ENCODE peak calls at places on chromosomes 5 and 9, in four cellular contexts. Q is IMR-90, S is H1, C is mesendoderm. G is an unnamed sample.

GRCh38 chr5:16654647-16655334 is 38.0 kb upstream of the RETREG1 start:
- DNase-seq in Q (no peak), S (no peak), C (no peak), G (no peak)

GRCh38 chr9:38068866-38069628 is at the start of gene SHB:
- DNase-seq in S (peak; percentile 69), C (no peak), Q (peak; percentile 33), G (peak; percentile 86)

GRCh38 chr9:26750126-26750525 is 142.5 kb downstream of the CAAP1 start:
- DNase-seq in Q (no peak), S (no peak), C (no peak), G (no peak)

GRCh38 chr5:10747678-10748622 is 13.1 kb downstream of the DAP start:
- DNase-seq in S (no peak), C (no peak), Q (no peak), G (no peak)

GRCh38 chr9:95409650-95410426 is 92.3 kb upstream of the FANCC start:
- DNase-seq in Q (peak; percentile 90), S (no peak), C (peak; percentile 42), G (no peak)

GRCh38 chr9:88533951-88534455 is 975 bp upstream of the NXNL2 start:
- DNase-seq in S (peak; percentile 78), Q (peak; percentile 57), C (peak; percentile 69), G (peak; percentile 68)

GRCh38 chr5:53069626-53070025 is 39.9 kb downstream of the MOCS2 start:
- DNase-seq in Q (peak; percentile 83), S (no peak), C (no peak), G (no peak)

GRCh38 chr9:4126996-4127395 is 172.9 kb downstream of the GLIS3 start:
- DNase-seq in S (no peak), C (no peak), Q (no peak), G (no peak)

GRCh38 chr9:105296889-105297288 is 52.4 kb downstream of the SLC44A1 start:
- DNase-seq in S (no peak), Q (peak; percentile 90), C (peak; percentile 95), G (no peak)

GRCh38 chr9:126452036-126452595 is 125.5 kb downstream of the MVB12B start:
- DNase-seq in Q (no peak), C (no peak), S (no peak), G (peak; percentile 25)

GRCh38 chr9:114130141-114130540 is 25.2 kb upstream of the COL27A1 start:
- DNase-seq in Q (no peak), C (no peak), S (no peak), G (no peak)

GRCh38 chr5:42951847-42952411 is 88.2 kb downstream of the ANXA2R start:
- DNase-seq in Q (peak; percentile 22), S (no peak), C (no peak), G (no peak)

GRCh38 chr5:139658501-139658927 is 10.4 kb downstream of the CXXC5 start:
- DNase-seq in Q (peak; percentile 51), C (no peak), S (no peak), G (no peak)

DNA sequence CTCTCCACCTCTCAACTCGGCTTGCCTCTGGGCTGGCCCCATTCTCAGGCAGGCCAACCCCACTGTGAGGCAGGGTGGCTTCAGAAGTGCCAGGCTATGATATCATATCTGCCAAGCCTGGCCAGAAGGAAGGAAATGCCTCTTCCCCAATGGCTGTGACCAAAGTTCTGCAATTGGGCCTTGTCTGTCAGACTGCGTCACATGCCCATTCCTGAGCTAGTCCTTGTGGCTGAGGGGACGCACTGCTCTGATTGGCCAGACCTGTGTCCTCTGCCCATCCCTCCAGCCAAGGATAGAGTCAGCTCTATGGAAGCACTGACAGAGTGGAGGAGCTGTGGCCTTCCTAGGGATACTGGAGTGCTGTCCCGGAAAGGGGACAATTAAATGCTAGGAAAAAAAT is 11.9 kb downstream of the SMIM23 start:
- DNase-seq in C (peak; percentile 25), S (no peak), Q (no peak), G (no peak)
- H3K23ac ChIP-seq in C (no peak overlapping the region), S (no peak overlapping the region), Q (no peak overlapping the region), G (no peak overlapping the region)

DNA sequence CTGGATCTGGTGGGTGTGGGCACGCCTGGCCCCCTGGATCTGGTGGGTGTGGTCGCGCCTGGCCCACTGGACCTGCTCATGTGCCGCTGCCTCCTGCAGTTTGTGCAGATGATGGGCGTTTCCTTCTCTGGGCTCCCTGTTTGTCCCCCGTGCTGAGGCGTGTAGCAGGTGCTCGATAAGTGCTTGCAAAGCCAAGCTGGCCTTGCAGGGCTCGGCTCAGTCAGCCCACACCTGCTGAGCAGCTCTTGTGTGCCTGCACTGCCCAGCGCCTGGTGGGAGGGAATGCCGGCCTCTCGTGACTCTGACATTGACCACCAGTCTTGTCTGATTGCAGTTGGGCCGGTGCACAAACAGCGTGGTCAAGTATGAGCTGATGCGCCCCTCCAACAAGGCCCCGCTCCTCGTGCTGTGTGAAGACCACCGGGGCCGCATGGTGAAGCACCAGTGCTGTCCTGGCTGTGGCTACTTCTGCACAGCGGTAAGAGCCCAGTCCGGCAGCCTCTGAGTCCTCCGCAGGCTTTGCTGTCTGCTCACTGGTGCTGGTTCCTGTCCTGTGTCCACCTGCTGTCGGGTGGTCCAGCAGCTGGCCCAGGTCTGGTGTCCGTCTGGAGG is 102.7 kb upstream of the CACNA1B start:
- DNase-seq in Q (no peak), S (no peak), C (no peak), G (peak; percentile 28)
- H4K5ac ChIP-seq in Q (no peak overlapping the region), S (no peak overlapping the region), C (no peak overlapping the region), G (no peak overlapping the region)

DNA sequence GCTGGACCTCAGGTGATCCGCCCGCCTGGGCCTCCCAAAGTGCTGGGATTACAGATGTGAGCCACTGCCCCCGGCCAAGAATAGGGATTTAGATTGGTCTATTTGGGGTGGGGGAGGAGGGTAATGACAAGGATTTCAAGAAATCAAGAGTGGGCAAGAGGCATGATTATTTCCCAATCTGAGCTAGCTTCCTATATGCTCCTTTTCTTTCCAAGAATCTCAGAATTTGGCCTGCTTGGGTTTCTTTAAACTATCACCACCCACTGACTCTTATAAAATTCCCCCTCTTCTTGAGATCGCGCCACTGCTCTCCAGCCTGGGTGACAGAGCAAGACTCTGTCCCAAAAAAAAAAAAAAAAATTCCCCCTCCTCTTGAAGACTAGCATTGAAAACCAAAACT is 3.5 kb upstream of the DMXL1 start:
- DNase-seq in C (no peak), S (no peak), Q (no peak), G (no peak)
- H3K23ac ChIP-seq in C (no peak overlapping the region), S (no peak overlapping the region), Q (no peak overlapping the region), G (no peak overlapping the region)

GRCh38 chr9:138058181-138058580 is 180.6 kb downstream of the CACNA1B start:
- DNase-seq in Q (no peak), S (no peak), C (no peak), G (no peak)
- H4K5ac ChIP-seq in Q (no peak overlapping the region), S (no peak overlapping the region), C (no peak overlapping the region), G (no peak overlapping the region)

GRCh38 chr9:18935521-18935920 is 97.5 kb downstream of the SAXO1 start:
- DNase-seq in S (no peak), C (no peak), Q (peak; percentile 57), G (no peak)
- H3K23ac ChIP-seq in S (no peak overlapping the region), C (no peak overlapping the region), Q (no peak overlapping the region), G (no peak overlapping the region)

GRCh38 chr5:132647473-132647872 is 10.5 kb upstream of the IL13 start:
- DNase-seq in C (no peak), S (no peak), Q (no peak), G (no peak)
- H4K5ac ChIP-seq in C (no peak overlapping the region), S (no peak overlapping the region), Q (no peak overlapping the region), G (no peak overlapping the region)

DNA sequence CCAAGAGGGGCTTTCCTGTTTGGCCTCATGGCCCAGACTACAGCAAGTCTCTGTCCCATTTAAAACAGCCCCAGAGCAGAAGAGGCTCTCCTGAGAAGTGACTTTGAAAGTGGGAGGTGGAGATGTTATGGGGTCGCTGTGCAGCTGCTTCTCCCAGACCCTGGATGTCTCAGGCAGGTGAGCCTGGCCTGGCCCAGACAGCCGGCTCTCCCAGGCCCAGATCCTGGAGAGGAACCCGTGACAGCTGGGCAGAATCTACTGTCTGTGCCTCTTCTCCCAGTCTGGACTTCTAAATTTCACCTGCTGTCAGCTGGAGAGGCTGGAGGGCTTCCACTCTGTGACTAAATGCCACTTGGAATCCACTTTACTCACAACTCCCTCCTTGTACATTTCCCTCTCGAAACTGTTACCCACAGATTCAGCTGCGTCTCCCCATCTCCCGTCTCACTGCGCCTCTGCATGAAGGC is 20.5 kb downstream of the FAM78A start:
- DNase-seq in S (no peak), Q (no peak), C (no peak), G (no peak)
- H3K23ac ChIP-seq in S (no peak overlapping the region), Q (peak overlapping the region; percentile 14), C (no peak overlapping the region), G (no peak overlapping the region)

GRCh38 chr9:101098392-101098791 is 69.9 kb downstream of the PLPPR1 start:
- DNase-seq in Q (no peak), S (no peak), C (no peak), G (peak; percentile 66)

GRCh38 chr9:101094686-101095085 is 66.2 kb downstream of the PLPPR1 start:
- DNase-seq in Q (no peak), S (no peak), C (peak; percentile 44), G (no peak)

GRCh38 chr9:101092922-101093321 is 64.4 kb downstream of the PLPPR1 start:
- DNase-seq in Q (no peak), S (no peak), C (no peak), G (no peak)

GRCh38 chr9:101097210-101097609 is 68.7 kb downstream of the PLPPR1 start:
- DNase-seq in S (no peak), Q (no peak), C (no peak), G (no peak)

DNA sequence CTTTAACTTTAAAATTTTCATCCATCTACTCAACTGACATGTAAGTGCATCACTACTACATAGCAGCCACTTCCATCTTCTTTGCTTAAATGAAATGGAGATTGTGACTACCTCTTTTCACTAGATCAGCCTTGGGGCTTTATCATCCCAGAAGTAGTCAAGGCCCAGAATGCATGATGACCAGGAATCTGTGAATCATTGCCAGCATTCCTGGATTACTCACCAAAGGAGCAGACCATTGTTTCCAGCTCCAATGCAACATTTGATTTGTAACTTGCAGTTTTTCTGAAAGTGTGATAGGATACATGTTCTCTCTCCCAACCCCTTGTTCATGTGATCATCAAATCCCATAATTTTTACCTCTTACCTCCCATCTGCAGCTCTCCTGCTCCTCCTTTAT is 65.1 kb downstream of the PLPPR1 start:
- DNase-seq in Q (no peak), C (peak; percentile 88), S (no peak), G (no peak)
- H4K5ac ChIP-seq in Q (no peak overlapping the region), C (no peak overlapping the region), S (no peak overlapping the region), G (no peak overlapping the region)